ENCODE peak calls at places on chromosomes 3 and 15, in ten cellular contexts. W is iPS DF 6.9; P is brain microvascular endothelial cell; R is ACHN; M is naive thymus-derived CD8-positive, alpha-beta T cell; N is NAMALWA; A is ELR; H is choroid plexus epithelial cell; Y is fibroblast of mammary gland; B is GM13976. E is an unnamed sample.

GRCh38 chr3:45816544-45816943 is 20.2 kb upstream of the SLC6A20 start:
- DNase-seq in W (no peak), P (no peak), R (no peak), M (no peak), N (no peak), A (peak), H (peak), Y (peak), B (no peak), E (peak)

GRCh38 chr3:119894195-119894594 is 112.3 kb downstream of the NR1I2 start:
- DNase-seq in W (no peak), P (no peak), R (no peak), M (no peak), N (no peak), A (no peak), H (no peak), Y (no peak), B (no peak), E (no peak)

GRCh38 chr3:99023590-99024192 is 122.2 kb upstream of the DCBLD2 start:
- DNase-seq in W (no peak), P (peak), R (peak), M (no peak), N (peak), A (peak), H (peak), Y (peak), B (no peak), E (peak)

GRCh38 chr3:158696618-158697017 is 24.2 kb upstream of the LXN start:
- DNase-seq in W (no peak), P (no peak), R (no peak), M (no peak), N (no peak), A (peak), H (peak), Y (peak), B (no peak), E (peak)

GRCh38 chr15:94584833-94585244 is 353.5 kb downstream of the MCTP2 start:
- DNase-seq in W (no peak), P (peak), R (no peak), M (peak), N (no peak), A (no peak), H (peak), Y (no peak), B (peak), E (no peak)

GRCh38 chr15:46280753-46281521 is 646.1 kb downstream of the SQOR start:
- DNase-seq in W (peak), P (no peak), R (peak), M (no peak), N (peak), A (peak), H (no peak), Y (no peak), B (no peak), E (no peak)

GRCh38 chr3:123050666-123051065 is 16.2 kb upstream of the PDIA5 start:
- DNase-seq in W (no peak), P (no peak), R (no peak), M (no peak), N (no peak), A (no peak), H (no peak), Y (no peak), B (no peak), E (no peak)

GRCh38 chr3:10242182-10243065 is 5.8 kb upstream of the TATDN2 start:
- DNase-seq in W (no peak), P (peak), R (peak), M (peak), N (no peak), A (peak), H (peak), Y (peak), B (peak), E (peak)

GRCh38 chr15:25783607-25784131 is 79.5 kb downstream of the ATP10A start:
- DNase-seq in W (peak), P (no peak), R (peak), M (peak), N (peak), A (no peak), H (no peak), Y (peak), B (no peak), E (peak)

GRCh38 chr3:58471025-58471887 is 20.6 kb upstream of the KCTD6 start:
- DNase-seq in W (no peak), P (peak), R (peak), M (no peak), N (no peak), A (peak), H (peak), Y (peak), B (peak), E (peak)

GRCh38 chr3:181719298-181719859 is 7.7 kb downstream of the SOX2 start:
- DNase-seq in W (no peak), P (no peak), R (no peak), M (no peak), N (no peak), A (no peak), H (no peak), Y (no peak), B (no peak), E (no peak)

GRCh38 chr3:56870436-56870835 is 68.7 kb upstream of the ARHGEF3 start:
- DNase-seq in W (no peak), P (no peak), R (no peak), M (no peak), N (no peak), A (peak), H (peak), Y (peak), B (no peak), E (no peak)

GRCh38 chr3:131975047-131975446 is 59.8 kb downstream of the CPNE4 start:
- DNase-seq in W (no peak), P (no peak), R (no peak), M (no peak), N (no peak), A (no peak), H (no peak), Y (no peak), B (no peak), E (no peak)

GRCh38 chr3:14508966-14509795 is 31.0 kb downstream of the GRIP2 start:
- DNase-seq in W (peak), P (peak), R (peak), M (peak), N (peak), A (peak), H (peak), Y (peak), B (peak), E (peak)

GRCh38 chr3:179898024-179898423 is 138.7 kb downstream of the PEX5L start:
- DNase-seq in W (peak), P (peak), R (peak), M (no peak), N (peak), A (peak), H (peak), Y (peak), B (peak), E (peak)

GRCh38 chr15:100832178-100832942 is 47.3 kb upstream of the ALDH1A3 start:
- DNase-seq in W (no peak), P (no peak), R (no peak), M (no peak), N (no peak), A (no peak), H (no peak), Y (no peak), B (no peak), E (no peak)

GRCh38 chr3:127720161-127720823 is 47.5 kb downstream of the ABTB1 start:
- DNase-seq in W (no peak), P (no peak), R (no peak), M (no peak), N (no peak), A (no peak), H (no peak), Y (no peak), B (no peak), E (no peak)

GRCh38 chr3:123421353-123422174 is 27.3 kb downstream of the ADCY5 start:
- DNase-seq in W (no peak), P (peak), R (no peak), M (no peak), N (peak), A (peak), H (peak), Y (peak), B (no peak), E (peak)

GRCh38 chr3:76021376-76021775 is 236.0 kb upstream of the ZNF717 start:
- DNase-seq in W (no peak), P (no peak), R (no peak), M (no peak), N (no peak), A (peak), H (peak), Y (no peak), B (no peak), E (peak)

GRCh38 chr3:70805044-70805732 is 492.8 kb upstream of the MDFIC2 start:
- DNase-seq in W (no peak), P (no peak), R (no peak), M (no peak), N (no peak), A (peak), H (peak), Y (peak), B (no peak), E (peak)

GRCh38 chr3:14546041-14546440 is 5.9 kb upstream of the GRIP2 start:
- DNase-seq in W (no peak), P (no peak), R (no peak), M (no peak), N (no peak), A (no peak), H (no peak), Y (no peak), B (no peak), E (no peak)

GRCh38 chr3:53079791-53080555 is 34.1 kb upstream of the SFMBT1 start:
- DNase-seq in W (no peak), P (no peak), R (no peak), M (no peak), N (no peak), A (no peak), H (no peak), Y (no peak), B (no peak), E (no peak)

GRCh38 chr15:41207687-41208448 is 22.7 kb downstream of the EXD1 start:
- DNase-seq in W (no peak), P (peak), R (no peak), M (no peak), N (no peak), A (peak), H (peak), Y (peak), B (no peak), E (peak)

GRCh38 chr15:59014068-59014467 is 26.6 kb downstream of the RNF111 start:
- DNase-seq in W (no peak), P (no peak), R (no peak), M (no peak), N (no peak), A (no peak), H (no peak), Y (no peak), B (no peak), E (no peak)

GRCh38 chr3:183826448-183826847 is 1.1 kb upstream of the MAP6D1 start:
- DNase-seq in W (no peak), P (no peak), R (no peak), M (no peak), N (no peak), A (no peak), H (no peak), Y (no peak), B (no peak), E (no peak)

GRCh38 chr3:8617921-8618320 is 26.7 kb downstream of the SSUH2 start:
- DNase-seq in W (no peak), P (no peak), R (no peak), M (no peak), N (no peak), A (no peak), H (no peak), Y (no peak), B (no peak), E (no peak)

GRCh38 chr15:50813089-50813488 is 47.6 kb upstream of the SPPL2A start:
- DNase-seq in W (no peak), P (no peak), R (no peak), M (no peak), N (no peak), A (no peak), H (no peak), Y (no peak), B (no peak), E (no peak)

GRCh38 chr3:39148116-39149058 is 5.0 kb downstream of the CSRNP1 start:
- DNase-seq in W (no peak), P (peak), R (no peak), M (no peak), N (peak), A (peak), H (peak), Y (peak), B (peak), E (no peak)

GRCh38 chr3:128237348-128238099 is 84.2 kb downstream of the EEFSEC start:
- DNase-seq in W (no peak), P (no peak), R (no peak), M (no peak), N (no peak), A (no peak), H (no peak), Y (no peak), B (no peak), E (no peak)

GRCh38 chr3:67335813-67336212 is 318.6 kb downstream of the SUCLG2 start:
- DNase-seq in W (no peak), P (no peak), R (peak), M (no peak), N (no peak), A (no peak), H (peak), Y (no peak), B (no peak), E (no peak)

GRCh38 chr15:32651229-32651837 is 9.8 kb downstream of the SCG5 start:
- DNase-seq in W (peak), P (peak), R (peak), M (no peak), N (peak), A (peak), H (peak), Y (peak), B (peak), E (peak)

GRCh38 chr3:50296721-50297383 is 2.4 kb downstream of the HYAL3 start:
- DNase-seq in W (no peak), P (no peak), R (no peak), M (no peak), N (no peak), A (no peak), H (no peak), Y (no peak), B (no peak), E (no peak)

GRCh38 chr15:38696120-38696727 is 131.6 kb upstream of the RASGRP1 start:
- DNase-seq in W (no peak), P (peak), R (no peak), M (peak), N (no peak), A (peak), H (peak), Y (peak), B (peak), E (peak)

GRCh38 chr15:100780208-100780800 is 99.3 kb upstream of the ALDH1A3 start:
- DNase-seq in W (no peak), P (no peak), R (no peak), M (no peak), N (no peak), A (no peak), H (no peak), Y (no peak), B (no peak), E (no peak)

GRCh38 chr3:37262816-37263393 is 88.5 kb upstream of the LRRFIP2 start:
- DNase-seq in W (no peak), P (peak), R (peak), M (no peak), N (no peak), A (peak), H (peak), Y (peak), B (no peak), E (no peak)

GRCh38 chr3:17894434-17895060 is 152.1 kb upstream of the TBC1D5 start:
- DNase-seq in W (peak), P (peak), R (peak), M (peak), N (peak), A (peak), H (peak), Y (peak), B (no peak), E (peak)

GRCh38 chr15:35980719-35981118 is 434.8 kb upstream of the DPH6 start:
- DNase-seq in W (no peak), P (no peak), R (no peak), M (no peak), N (no peak), A (peak), H (peak), Y (peak), B (no peak), E (peak)

GRCh38 chr3:181727122-181728036 is 15.7 kb downstream of the SOX2 start:
- DNase-seq in W (no peak), P (no peak), R (no peak), M (no peak), N (no peak), A (no peak), H (no peak), Y (no peak), B (no peak), E (no peak)

E was measured in cardiac fibroblast.